ENCODE peak calls at places on chromosome X, in eight cellular contexts. O, L, Q, N, H, G, U and A are unnamed samples.

GRCh38 chrX:74421181-74422028 is at the start of gene SLC16A2:
- DNase-seq in H (peak; percentile 4), L (peak; percentile 47), N (peak; percentile 81), O (peak; percentile 65), Q (peak; percentile 4), G (peak; percentile 72), U (peak; percentile 67), A (peak; percentile 58)

GRCh38 chrX:100606753-100607152 is 22.0 kb downstream of the TNMD start:
- DNase-seq in U (no peak), N (no peak), G (no peak), O (no peak), Q (no peak), L (no peak), H (no peak), A (no peak)

GRCh38 chrX:149467920-149468319 is 37.2 kb downstream of the IDS start:
- DNase-seq in H (no peak), N (no peak), U (no peak), G (no peak), L (no peak), O (no peak), Q (no peak), A (no peak)

GRCh38 chrX:106899841-106900240 is 3.3 kb downstream of the RIPPLY1 start:
- DNase-seq in G (no peak), L (no peak), H (no peak), U (no peak), Q (no peak), N (no peak), O (no peak), A (no peak)

GRCh38 chrX:131394384-131394783 is 105.3 kb upstream of the IGSF1 start:
- DNase-seq in N (no peak), L (no peak), O (no peak), U (no peak), Q (no peak), G (no peak), H (no peak), A (no peak)

GRCh38 chrX:3526749-3527148 is 180.3 kb upstream of the MXRA5 start:
- DNase-seq in N (no peak), L (no peak), G (no peak), O (no peak), H (no peak), Q (no peak), U (no peak), A (no peak)

GRCh38 chrX:86910027-86910426 is 607.6 kb upstream of the KLHL4 start:
- DNase-seq in N (no peak), O (no peak), H (no peak), G (no peak), Q (no peak), U (no peak), L (no peak), A (no peak)

GRCh38 chrX:46904626-46905025 is 7.6 kb upstream of the JADE3 start:
- DNase-seq in Q (no peak), O (no peak), H (no peak), G (no peak), U (no peak), N (no peak), L (no peak), A (no peak)

GRCh38 chrX:64097891-64098290 is 107.6 kb downstream of the AMER1 start:
- DNase-seq in Q (no peak), U (no peak), G (no peak), L (no peak), O (no peak), N (no peak), H (no peak), A (no peak)

GRCh38 chrX:37666516-37666915 is 19.1 kb upstream of the XK start:
- DNase-seq in Q (no peak), O (no peak), U (no peak), G (peak; percentile 61), L (no peak), H (no peak), N (no peak), A (no peak)

GRCh38 chrX:78945186-78945912 is at the start of gene P2RY10:
- DNase-seq in L (no peak), G (no peak), Q (no peak), O (no peak), N (no peak), U (no peak), H (peak; percentile 7), A (no peak)

GRCh38 chrX:104281564-104281963 is 26.8 kb upstream of the ESX1 start:
- DNase-seq in O (no peak), Q (no peak), N (no peak), L (no peak), H (no peak), G (no peak), U (no peak), A (no peak)

GRCh38 chrX:68835468-68835867 is 6.6 kb downstream of the EFNB1 start:
- DNase-seq in U (no peak), G (no peak), Q (no peak), N (no peak), O (no peak), H (no peak), L (no peak), A (no peak)

GRCh38 chrX:12013220-12013619 is 125.1 kb upstream of the FRMPD4 start:
- DNase-seq in Q (no peak), O (no peak), G (peak; percentile 83), L (no peak), N (no peak), H (no peak), U (no peak), A (peak; percentile 88)

GRCh38 chrX:149937881-149938426 is 337 bp downstream of the EOLA2 start:
- DNase-seq in O (no peak), G (no peak), Q (no peak), H (no peak), U (no peak), L (no peak), N (peak; percentile 37), A (peak; percentile 26)

GRCh38 chrX:9682456-9682855 is 83.2 kb downstream of the GPR143 start:
- DNase-seq in Q (no peak), L (no peak), O (no peak), U (peak; percentile 53), H (no peak), G (peak; percentile 24), N (peak; percentile 42), A (peak; percentile 1)

GRCh38 chrX:56728752-56729151 is 291 bp upstream of the NBDY start:
- DNase-seq in N (peak; percentile 12), G (peak; percentile 23), O (no peak), L (peak; percentile 1), Q (peak; percentile 5), H (no peak), U (peak; percentile 38), A (peak; percentile 42)